ENCODE peak calls at places on chromosomes 11 and 22, in four cellular contexts. X, N, G and M are unnamed samples.

GRCh38 chr11:72223615-72224586 is 666 bp upstream of the INPPL1 start:
- DNase-seq in X (peak; percentile 32), N (peak; percentile 30), G (peak; percentile 77), M (peak; percentile 52)

GRCh38 chr11:7890417-7891179 is 40.5 kb downstream of the OR10A6 start:
- DNase-seq in N (no peak), X (no peak), G (no peak), M (no peak)

GRCh38 chr11:62402226-62402625 is 16.6 kb upstream of the SCGB1A1 start:
- DNase-seq in N (peak; percentile 43), X (no peak), G (peak; percentile 64), M (no peak)

GRCh38 chr11:113690619-113691569 is 15.2 kb downstream of the TMPRSS5 start:
- DNase-seq in G (no peak), N (no peak), X (no peak), M (no peak)

GRCh38 chr11:105152556-105152955 is 13.0 kb upstream of the CARD18 start:
- DNase-seq in G (no peak), X (no peak), N (no peak), M (no peak)

GRCh38 chr22:49861642-49862407 is 8.2 kb downstream of the ZBED4 start:
- DNase-seq in X (no peak), N (no peak), G (no peak), M (no peak)

GRCh38 chr11:126345759-126346585 is 9.5 kb upstream of the ST3GAL4 start:
- DNase-seq in N (no peak), X (no peak), G (no peak), M (no peak)

GRCh38 chr11:130214861-130215530 is 55.4 kb downstream of the ST14 start:
- DNase-seq in N (no peak), G (no peak), X (no peak), M (no peak)

GRCh38 chr11:2259897-2260451 is 10.4 kb downstream of the ASCL2 start:
- DNase-seq in N (no peak), X (no peak), G (no peak), M (no peak)

GRCh38 chr11:17602105-17603001 is 55.3 kb downstream of the OTOG start:
- DNase-seq in N (no peak), X (no peak), G (peak; percentile 17), M (no peak)

GRCh38 chr11:42066113-42066512 is 606.7 kb upstream of the LRRC4C start:
- DNase-seq in G (no peak), X (no peak), N (no peak), M (no peak)

GRCh38 chr11:109106201-109106906 is 315.6 kb upstream of the C11orf87 start:
- DNase-seq in N (no peak), G (no peak), X (no peak), M (no peak)

GRCh38 chr11:7056828-7057513 is 31.8 kb upstream of the RBMXL2 start:
- DNase-seq in X (no peak), G (no peak), N (no peak), M (no peak)

GRCh38 chr22:50399751-50400331 is 56.7 kb downstream of the PPP6R2 start:
- DNase-seq in G (no peak), N (peak; percentile 11), X (no peak), M (no peak)

GRCh38 chr11:35593143-35593542 is 25.1 kb upstream of the FJX1 start:
- DNase-seq in N (no peak), X (no peak), G (no peak), M (no peak)